ENCODE peak calls at places on chromosomes 12 and 14, in seven cellular contexts. G is lower leg skin; H is sigmoid colon; C is GM12892; F is activated CD4-positive, alpha-beta T cell treated with anti-CD3 and anti-CD28 coated beads for 4 hours; V is GM13977; X is amniotic epithelial cell. K is an unnamed sample.

GRCh38 chr14:67943947-67944346 is 124.4 kb downstream of the RAD51B start:
- DNase-seq in G (peak), H (peak), C (peak), F (peak), V (peak), X (peak), K (peak)

GRCh38 chr12:107349008-107349747 is 255.8 kb upstream of the CRY1 start:
- DNase-seq in G (no peak), H (no peak), C (no peak), F (no peak), V (no peak), X (peak), K (no peak)

GRCh38 chr12:6336079-6336858 is 5.6 kb downstream of the TNFRSF1A start:
- DNase-seq in G (peak), H (peak), C (no peak), F (peak), V (peak), X (peak), K (peak)

GRCh38 chr12:123767613-123768012 is 5.5 kb downstream of the DNAH10 start:
- DNase-seq in G (no peak), H (no peak), C (no peak), F (no peak), V (peak), X (no peak), K (peak)

GRCh38 chr12:121536929-121537813 is 43.7 kb downstream of the KDM2B start:
- DNase-seq in G (peak), H (peak), C (peak), F (peak), V (peak), X (peak), K (peak)

GRCh38 chr14:95025218-95025617 is 132.1 kb downstream of the DICER1 start:
- DNase-seq in G (no peak), H (no peak), C (no peak), F (no peak), V (no peak), X (no peak), K (no peak)

GRCh38 chr14:101817511-101818001 is 56.0 kb downstream of the PPP2R5C start:
- DNase-seq in G (no peak), H (no peak), C (no peak), F (peak), V (no peak), X (no peak), K (no peak)

GRCh38 chr12:77830952-77831351 is 258 bp downstream of the NAV3 start:
- DNase-seq in G (no peak), H (no peak), C (no peak), F (no peak), V (no peak), X (peak), K (no peak)

GRCh38 chr14:90983560-90983959 is 76.9 kb downstream of the RPS6KA5 start:
- DNase-seq in G (no peak), H (no peak), C (no peak), F (no peak), V (no peak), X (no peak), K (no peak)

GRCh38 chr14:36171607-36172006 is 4.9 kb downstream of the PTCSC3 start:
- DNase-seq in G (no peak), H (no peak), C (no peak), F (no peak), V (no peak), X (no peak), K (no peak)

GRCh38 chr12:131372706-131373195 is 338.1 kb upstream of the SFSWAP start:
- DNase-seq in G (no peak), H (peak), C (no peak), F (no peak), V (no peak), X (no peak), K (no peak)

GRCh38 chr14:91047174-91047753 is 13.2 kb downstream of the RPS6KA5 start:
- DNase-seq in G (no peak), H (no peak), C (no peak), F (no peak), V (no peak), X (no peak), K (no peak)

GRCh38 chr14:44279357-44279756 is 227.7 kb downstream of the FSCB start:
- DNase-seq in G (no peak), H (no peak), C (no peak), F (no peak), V (no peak), X (no peak), K (no peak)

GRCh38 chr12:127558363-127558762 is 708.6 kb upstream of the TMEM132C start:
- DNase-seq in G (no peak), H (no peak), C (no peak), F (no peak), V (no peak), X (no peak), K (no peak)

GRCh38 chr12:115017346-115017745 is 333.4 kb upstream of the TBX3 start:
- DNase-seq in G (no peak), H (no peak), C (no peak), F (no peak), V (no peak), X (no peak), K (no peak)

GRCh38 chr12:114760151-114760877 is 76.3 kb upstream of the TBX3 start:
- DNase-seq in G (no peak), H (no peak), C (no peak), F (no peak), V (no peak), X (no peak), K (no peak)

GRCh38 chr14:57169901-57170300 is 98.8 kb downstream of the EXOC5 start:
- DNase-seq in G (no peak), H (no peak), C (no peak), F (no peak), V (no peak), X (no peak), K (no peak)

GRCh38 chr12:62720661-62721330 is 214.2 kb downstream of the PPM1H start:
- DNase-seq in G (no peak), H (no peak), C (no peak), F (no peak), V (no peak), X (no peak), K (no peak)

GRCh38 chr14:78848234-78848820 is 678.2 kb downstream of the NRXN3 start:
- DNase-seq in G (no peak), H (no peak), C (no peak), F (no peak), V (peak), X (peak), K (peak)

GRCh38 chr14:73567951-73568885 is 795 bp upstream of the ACOT2 start:
- DNase-seq in G (no peak), H (no peak), C (no peak), F (peak), V (no peak), X (peak), K (no peak)

GRCh38 chr12:54036620-54037359 is 3.9 kb downstream of the HOXC5 start:
- DNase-seq in G (no peak), H (no peak), C (no peak), F (no peak), V (no peak), X (peak), K (peak)

GRCh38 chr14:76937181-76938091 is 91.1 kb downstream of the IRF2BPL start:
- DNase-seq in G (no peak), H (no peak), C (no peak), F (no peak), V (no peak), X (peak), K (no peak)

GRCh38 chr12:56078931-56079728 is 835 bp upstream of the ERBB3 start:
- DNase-seq in G (peak), H (peak), C (peak), F (peak), V (peak), X (peak), K (peak)

GRCh38 chr12:91326043-91327027 is 143.7 kb upstream of the DCN start:
- DNase-seq in G (no peak), H (peak), C (peak), F (no peak), V (peak), X (peak), K (peak)

GRCh38 chr12:6374028-6374780 is 1.2 kb downstream of the SCNN1A start:
- DNase-seq in G (no peak), H (peak), C (no peak), F (no peak), V (no peak), X (no peak), K (no peak)

GRCh38 chr12:46154221-46154975 is 114.4 kb downstream of the SLC38A1 start:
- DNase-seq in G (no peak), H (no peak), C (no peak), F (no peak), V (no peak), X (peak), K (no peak)

GRCh38 chr12:123971770-123972447 is 722 bp downstream of the CCDC92 start:
- DNase-seq in G (peak), H (peak), C (no peak), F (peak), V (no peak), X (peak), K (peak)

K was measured in GM12865.